ENCODE peak calls at places on chromosomes 5 and 9, in five cellular contexts. V is testis, K is small intestine, O is retinal pigment epithelial cell, C is AG04450. G is an unnamed sample.

GRCh38 chr5:157521704-157522029 is 53.9 kb downstream of the ADAM19 start:
- DNase-seq in V (no peak), K (no peak), O (no peak), C (no peak), G (no peak)

GRCh38 chr9:130707225-130707976 is 13.8 kb downstream of the EXOSC2 start:
- DNase-seq in V (peak), K (peak), O (no peak), C (peak), G (no peak)

GRCh38 chr9:99828417-99829176 is 6.9 kb downstream of the NR4A3 start:
- DNase-seq in V (no peak), K (no peak), O (no peak), C (no peak), G (no peak)

GRCh38 chr5:17951392-17952169 is 317.3 kb downstream of the TAF11L14 start:
- DNase-seq in V (no peak), K (no peak), O (no peak), C (no peak), G (no peak)

GRCh38 chr5:113202904-113203716 is 226.5 kb downstream of the DCP2 start:
- DNase-seq in V (no peak), K (peak), O (peak), C (no peak), G (no peak)

GRCh38 chr5:129500101-129500500 is 40.0 kb downstream of the ADAMTS19 start:
- DNase-seq in V (no peak), K (no peak), O (no peak), C (no peak), G (no peak)

GRCh38 chr5:134397196-134397595 is 14.5 kb downstream of the CDKN2AIPNL start:
- DNase-seq in V (no peak), K (no peak), O (no peak), C (no peak), G (no peak)

GRCh38 chr9:86424246-86424891 is 70.2 kb upstream of the TUT7 start:
- DNase-seq in V (peak), K (no peak), O (peak), C (no peak), G (no peak)

GRCh38 chr5:15821506-15821905 is 321.5 kb downstream of the FBXL7 start:
- DNase-seq in V (no peak), K (no peak), O (no peak), C (no peak), G (no peak)

GRCh38 chr9:77028478-77028877 is 9.0 kb downstream of the FOXB2 start:
- DNase-seq in V (no peak), K (no peak), O (no peak), C (no peak), G (no peak)

GRCh38 chr5:67267522-67268232 is 71.1 kb upstream of the CD180 start:
- DNase-seq in V (no peak), K (peak), O (no peak), C (no peak), G (peak)

GRCh38 chr9:100911273-100911672 is 117.3 kb upstream of the PLPPR1 start:
- DNase-seq in V (no peak), K (no peak), O (no peak), C (no peak), G (no peak)

GRCh38 chr5:92353107-92354030 is 970.3 kb upstream of the ARRDC3 start:
- DNase-seq in V (no peak), K (no peak), O (no peak), C (no peak), G (no peak)

GRCh38 chr5:131214828-131215227 is 44.1 kb downstream of the LYRM7 start:
- DNase-seq in V (no peak), K (no peak), O (no peak), C (no peak), G (no peak)

GRCh38 chr5:53874409-53874808 is 314.0 kb downstream of the NDUFS4 start:
- DNase-seq in V (no peak), K (peak), O (no peak), C (no peak), G (no peak)

GRCh38 chr9:120531683-120532300 is 48.2 kb downstream of the CDK5RAP2 start:
- DNase-seq in V (no peak), K (peak), O (peak), C (no peak), G (no peak)

GRCh38 chr5:178180141-178180863 is 6.9 kb downstream of the GMCL2 start:
- DNase-seq in V (no peak), K (no peak), O (no peak), C (no peak), G (no peak)

GRCh38 chr9:18791074-18791473 is 241.9 kb downstream of the SAXO1 start:
- DNase-seq in V (peak), K (no peak), O (no peak), C (no peak), G (no peak)

GRCh38 chr5:149284501-149284900 is 12.8 kb downstream of the AFAP1L1 start:
- DNase-seq in V (no peak), K (no peak), O (no peak), C (no peak), G (no peak)

GRCh38 chr9:128296340-128297220 is 20.5 kb downstream of the SWI5 start:
- DNase-seq in V (no peak), K (peak), O (no peak), C (no peak), G (no peak)

GRCh38 chr9:109886617-109887016 is 106.6 kb downstream of the PALM2AKAP2 start:
- DNase-seq in V (no peak), K (no peak), O (no peak), C (no peak), G (no peak)

GRCh38 chr5:158967566-158967965 is 132.2 kb downstream of the EBF1 start:
- DNase-seq in V (no peak), K (no peak), O (no peak), C (no peak), G (no peak)

GRCh38 chr5:139903805-139904565 is 108.4 kb downstream of the PSD2 start:
- DNase-seq in V (peak), K (no peak), O (no peak), C (no peak), G (no peak)

GRCh38 chr5:142611154-142611553 is 74.7 kb downstream of the FGF1 start:
- DNase-seq in V (peak), K (peak), O (no peak), C (peak), G (no peak)

GRCh38 chr5:7873216-7873615 is 4.3 kb downstream of the MTRR start:
- DNase-seq in V (no peak), K (no peak), O (no peak), C (no peak), G (no peak)
- H3K4me3 ChIP-seq in V (no peak), K (no peak), O (no peak), C (no peak), G (no peak)

GRCh38 chr9:73152953-73153352 is 1.3 kb downstream of the ANXA1 start:
- DNase-seq in V (no peak), K (peak), O (no peak), C (no peak), G (no peak)
- H3K4me3 ChIP-seq in V (no peak), K (no peak), O (peak), C (peak), G (peak)

GRCh38 chr9:96113045-96113444 is 188.9 kb downstream of the HSD17B3 start:
- DNase-seq in V (no peak), K (no peak), O (no peak), C (no peak), G (no peak)

GRCh38 chr9:96121162-96121561 is 180.8 kb downstream of the HSD17B3 start:
- DNase-seq in V (no peak), K (no peak), O (no peak), C (no peak), G (no peak)

GRCh38 chr9:96117398-96118060 is 184.4 kb downstream of the HSD17B3 start:
- DNase-seq in V (peak), K (peak), O (no peak), C (no peak), G (no peak)

GRCh38 chr9:96122255-96122654 is 179.7 kb downstream of the HSD17B3 start:
- DNase-seq in V (peak), K (no peak), O (no peak), C (no peak), G (no peak)

DNA sequence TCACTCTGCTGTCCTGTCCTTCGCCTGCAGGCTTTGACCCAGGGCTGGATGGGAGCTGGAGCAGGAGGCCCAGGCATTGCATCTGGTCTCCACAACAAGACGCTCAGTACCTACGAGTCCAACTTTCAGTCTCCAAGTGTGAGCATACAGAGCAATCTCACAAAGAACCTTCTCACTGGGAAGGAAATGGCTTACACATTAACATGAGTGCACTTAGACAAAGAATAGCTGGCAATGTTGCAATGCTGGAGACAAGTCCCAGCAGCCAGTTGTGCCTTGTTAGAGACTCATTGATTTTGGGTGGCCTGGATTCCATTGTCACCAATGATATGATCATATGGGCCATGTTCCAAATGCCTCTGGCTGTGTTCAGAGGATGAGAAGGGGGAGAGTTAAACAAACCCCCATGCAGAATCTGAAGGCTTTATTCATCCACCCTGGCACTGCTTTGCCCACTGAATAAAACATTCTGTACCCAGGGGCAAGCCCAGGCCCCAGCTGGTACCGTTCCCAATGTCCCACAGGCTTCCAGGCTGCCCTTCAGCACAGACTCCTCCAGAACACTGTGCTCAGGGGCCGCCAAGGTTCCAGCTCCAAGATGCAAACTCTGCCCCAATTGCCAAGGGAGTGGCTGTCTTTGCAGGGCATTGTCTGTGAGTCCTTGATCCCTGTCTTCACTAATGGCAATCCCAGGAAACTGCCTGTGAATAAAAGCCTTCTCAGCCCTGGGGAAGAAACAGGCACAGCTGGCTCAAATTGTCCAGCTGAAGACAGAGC is 185.5 kb downstream of the HSD17B3 start:
- DNase-seq in V (peak), K (peak), O (no peak), C (no peak), G (no peak)
- H3K4me3 ChIP-seq in V (no peak), K (no peak), O (no peak), C (no peak), G (no peak)

GRCh38 chr5:128144491-128144890 is 60.9 kb downstream of the SLC12A2 start:
- DNase-seq in V (no peak), K (no peak), O (no peak), C (peak), G (no peak)

GRCh38 chr5:128143911-128144310 is 60.3 kb downstream of the SLC12A2 start:
- DNase-seq in V (no peak), K (no peak), O (no peak), C (no peak), G (no peak)

GRCh38 chr5:128146671-128147070 is 63.1 kb downstream of the SLC12A2 start:
- DNase-seq in V (no peak), K (no peak), O (no peak), C (no peak), G (no peak)
- H3K4me3 ChIP-seq in V (no peak), K (no peak), O (no peak), C (no peak), G (no peak)

GRCh38 chr5:147547730-147548129 is 37.9 kb upstream of the DPYSL3 start:
- DNase-seq in V (no peak), K (no peak), O (no peak), C (no peak), G (no peak)
- H3K4me3 ChIP-seq in V (no peak), K (no peak), O (no peak), C (no peak), G (no peak)

GRCh38 chr9:92425578-92425977 is 1.3 kb upstream of the OMD start:
- DNase-seq in V (no peak), K (no peak), O (no peak), C (no peak), G (no peak)

GRCh38 chr9:92426501-92426900 is 2.2 kb upstream of the OMD start:
- DNase-seq in V (no peak), K (no peak), O (no peak), C (no peak), G (no peak)

GRCh38 chr9:92424340-92424739 is at the start of gene OMD:
- DNase-seq in V (no peak), K (no peak), O (no peak), C (no peak), G (no peak)

GRCh38 chr9:92422611-92423010 is 1.7 kb downstream of the OMD start:
- DNase-seq in V (no peak), K (no peak), O (no peak), C (no peak), G (no peak)
- H3K4me3 ChIP-seq in V (no peak), K (no peak), O (no peak), C (no peak), G (no peak)

GRCh38 chr5:43034591-43034968 is 5.5 kb downstream of the ANXA2R start:
- DNase-seq in V (no peak), K (no peak), O (no peak), C (no peak), G (no peak)
- H3K4me3 ChIP-seq in V (no peak), K (no peak), O (peak), C (peak), G (peak)

DNA sequence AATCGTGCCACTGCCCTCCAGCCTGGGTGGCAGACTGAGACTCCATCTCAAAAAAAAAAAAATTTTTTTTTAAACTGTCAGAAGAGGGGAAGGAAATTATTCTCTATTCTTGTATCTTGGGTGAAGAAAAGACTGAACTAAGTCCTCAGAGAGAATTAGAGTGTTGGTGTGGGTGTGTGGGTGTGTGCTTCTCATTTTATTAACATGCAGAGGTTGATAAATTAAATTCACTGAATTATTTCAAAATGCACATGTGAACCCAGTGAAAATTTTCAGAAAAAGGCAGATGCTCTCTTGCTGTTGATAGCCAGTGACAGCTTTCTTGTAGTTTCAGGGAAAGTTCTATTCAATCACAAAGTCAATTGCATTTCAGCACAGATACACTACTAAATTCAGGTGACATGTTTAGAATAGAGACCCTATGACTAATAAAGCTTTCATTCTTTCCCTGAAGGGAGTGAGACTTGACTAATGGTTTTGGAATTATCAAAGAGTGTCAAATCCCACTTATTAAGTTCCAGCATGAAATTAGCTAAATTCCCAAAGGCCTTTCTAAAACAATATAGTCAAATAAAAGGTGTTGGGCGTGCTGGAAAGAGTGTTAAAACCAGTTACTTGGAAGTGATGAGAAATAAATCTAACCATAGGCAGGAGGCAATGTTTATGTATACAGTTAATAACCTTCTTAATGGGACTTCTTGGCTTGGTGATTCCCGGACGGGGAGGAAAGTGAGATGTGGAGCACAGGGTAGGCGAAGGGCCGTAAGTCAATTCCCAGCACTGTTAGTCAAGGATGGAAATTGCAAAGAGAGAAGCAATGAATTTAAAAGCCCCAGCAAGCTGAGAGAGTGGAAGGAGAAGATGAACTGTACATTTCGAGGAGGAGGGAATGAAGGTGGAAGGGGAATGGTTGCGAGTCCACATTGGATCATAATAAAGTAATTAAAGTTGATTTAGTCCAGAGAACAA is 103.1 kb upstream of the SPATA31D4 start:
- DNase-seq in V (no peak), K (no peak), O (peak), C (no peak), G (no peak)
- H3K4me3 ChIP-seq in V (no peak), K (no peak), O (no peak), C (no peak), G (no peak)

GRCh38 chr9:72355153-72355552 is 9.9 kb downstream of the ZFAND5 start:
- DNase-seq in V (no peak), K (no peak), O (no peak), C (no peak), G (no peak)

GRCh38 chr9:72352911-72353388 is 12.1 kb downstream of the ZFAND5 start:
- DNase-seq in V (no peak), K (no peak), O (no peak), C (no peak), G (no peak)

GRCh38 chr9:72354704-72355103 is 10.3 kb downstream of the ZFAND5 start:
- DNase-seq in V (no peak), K (no peak), O (no peak), C (no peak), G (no peak)

GRCh38 chr9:72353455-72354116 is 11.4 kb downstream of the ZFAND5 start:
- DNase-seq in V (no peak), K (no peak), O (no peak), C (no peak), G (no peak)

DNA sequence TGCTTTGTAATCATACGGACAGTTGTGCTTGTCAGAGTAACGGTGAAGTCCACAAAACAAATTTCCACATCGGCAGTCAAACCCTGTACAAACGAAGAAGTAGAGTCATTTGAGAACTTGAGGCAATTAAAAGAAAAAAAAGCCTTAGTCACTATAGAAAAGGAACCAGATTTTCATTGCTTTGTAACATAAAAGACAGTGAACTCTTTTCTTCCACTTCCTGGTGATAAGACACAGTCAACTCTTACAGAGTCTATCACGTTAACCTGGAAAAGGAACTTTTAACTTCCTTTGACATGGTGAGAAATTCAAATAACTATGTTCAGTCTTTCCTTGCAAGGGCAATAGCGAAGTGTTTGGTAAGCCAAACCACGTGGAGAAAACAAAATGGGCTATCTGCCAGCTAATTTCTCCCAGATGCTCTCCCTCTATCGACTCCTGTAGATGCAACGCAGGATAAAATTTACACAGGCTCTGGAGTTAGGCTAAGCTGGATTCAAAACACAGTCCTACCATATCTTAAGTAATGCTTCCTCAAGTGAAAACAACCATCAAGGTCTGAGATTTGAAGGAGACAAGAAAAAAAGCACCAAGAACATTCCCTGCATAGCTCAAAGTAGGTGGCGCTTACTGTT is 8.9 kb downstream of the ZFAND5 start:
- DNase-seq in V (no peak), K (no peak), O (peak), C (no peak), G (no peak)
- H3K4me3 ChIP-seq in V (no peak), K (no peak), O (no peak), C (no peak), G (no peak)